ENCODE peak calls at places on chromosomes 11 and 22, in nine cellular contexts. Z, C, Q, G, A, S, O, I and N are unnamed samples.

GRCh38 chr22:48478124-48478523 is 1349.5 kb downstream of the BRD1 start:
- DNase-seq in O (no peak), I (no peak), S (no peak), Z (no peak), A (peak), G (no peak), C (no peak), Q (no peak), N (no peak)

GRCh38 chr11:86688398-86689179 is 16.2 kb upstream of the ME3 start:
- DNase-seq in I (no peak), Q (no peak), G (no peak), C (peak), Z (peak), A (no peak), S (no peak), O (peak), N (no peak)

GRCh38 chr11:19646921-19647320 is 65.7 kb upstream of the NAV2 start:
- DNase-seq in C (no peak), Z (peak), O (no peak), G (no peak), I (no peak), Q (no peak), S (no peak), A (no peak), N (peak)

GRCh38 chr11:122123258-122123929 is 7.4 kb upstream of the BLID start:
- DNase-seq in C (no peak), A (no peak), S (no peak), I (no peak), G (no peak), Z (no peak), Q (no peak), O (no peak), N (no peak)

GRCh38 chr22:42622061-42622710 is 7.5 kb upstream of the POLDIP3 start:
- DNase-seq in I (no peak), Q (no peak), S (no peak), A (no peak), Z (no peak), O (no peak), C (no peak), G (no peak), N (no peak)

GRCh38 chr11:114821626-114822025 is 143.3 kb downstream of the NXPE2 start:
- DNase-seq in A (no peak), I (no peak), O (no peak), Q (no peak), Z (peak), C (no peak), S (no peak), G (no peak), N (no peak)

GRCh38 chr11:117639601-117640000 is 157.4 kb downstream of the DSCAML1 start:
- DNase-seq in A (no peak), I (no peak), S (no peak), C (no peak), Q (no peak), G (no peak), Z (no peak), O (no peak), N (no peak)

GRCh38 chr11:120431633-120432032 is 79.9 kb upstream of the GRIK4 start:
- DNase-seq in G (no peak), A (no peak), Z (peak), O (peak), I (no peak), Q (no peak), C (no peak), S (no peak), N (no peak)

GRCh38 chr11:34030386-34030785 is 21.1 kb upstream of the CAPRIN1 start:
- DNase-seq in Z (no peak), O (no peak), C (no peak), S (no peak), Q (no peak), G (no peak), A (no peak), I (no peak), N (no peak)

GRCh38 chr11:56842829-56843794 is 94.6 kb upstream of the OR9G4 start:
- DNase-seq in Q (no peak), I (no peak), C (no peak), Z (no peak), A (no peak), O (no peak), G (no peak), S (no peak), N (no peak)

GRCh38 chr11:46242462-46242960 is 35.0 kb upstream of the CREB3L1 start:
- DNase-seq in Q (no peak), Z (no peak), C (no peak), G (no peak), I (no peak), O (no peak), A (no peak), S (no peak), N (no peak)

GRCh38 chr22:47168900-47169800 is 406.7 kb downstream of the TBC1D22A start:
- DNase-seq in S (no peak), C (no peak), Q (no peak), I (no peak), A (peak), O (no peak), Z (no peak), G (peak), N (no peak)

GRCh38 chr22:23767303-23767672 is 484 bp downstream of the CHCHD10 start:
- DNase-seq in Q (no peak), C (no peak), G (no peak), O (no peak), A (no peak), Z (no peak), S (no peak), I (no peak), N (no peak)

GRCh38 chr22:17767236-17768065 is 6.8 kb downstream of the BID start:
- DNase-seq in Q (peak), S (no peak), A (no peak), O (peak), I (peak), C (peak), G (no peak), Z (no peak), N (no peak)

GRCh38 chr11:59872076-59872475 is 5.8 kb upstream of the TCN1 start:
- DNase-seq in Z (no peak), G (no peak), C (no peak), O (no peak), S (no peak), I (no peak), Q (no peak), A (no peak), N (no peak)

GRCh38 chr11:80241766-80242165 is 800.9 kb upstream of the TENM4 start:
- DNase-seq in O (no peak), Z (no peak), Q (no peak), I (no peak), S (no peak), G (no peak), A (no peak), C (no peak), N (no peak)

GRCh38 chr11:120178441-120179070 is 32.3 kb upstream of the OAF start:
- DNase-seq in C (no peak), I (no peak), S (no peak), Z (no peak), A (no peak), Q (peak), O (no peak), G (no peak), N (no peak)

GRCh38 chr11:46697303-46697702 is 3.1 kb downstream of the ARHGAP1 start:
- DNase-seq in Z (no peak), Q (no peak), C (no peak), I (no peak), O (no peak), A (no peak), G (no peak), S (peak), N (no peak)

GRCh38 chr11:73158356-73159051 is 16.4 kb upstream of the FCHSD2 start:
- DNase-seq in C (no peak), A (no peak), I (no peak), G (no peak), Q (no peak), O (no peak), Z (no peak), S (no peak), N (no peak)

GRCh38 chr11:67436459-67437081 is 912 bp downstream of the PTPRCAP start:
- DNase-seq in G (no peak), Q (peak), Z (peak), O (peak), C (peak), A (no peak), I (no peak), S (no peak), N (no peak)

GRCh38 chr11:64385953-64386704 is 27.2 kb downstream of the RPS6KA4 start:
- DNase-seq in G (no peak), C (no peak), O (no peak), Q (no peak), A (no peak), I (peak), Z (peak), S (peak), N (no peak)

GRCh38 chr11:76671626-76672309 is 1.2 kb upstream of the LRRC32 start:
- DNase-seq in S (no peak), A (no peak), G (no peak), Q (no peak), C (no peak), I (no peak), Z (no peak), O (no peak), N (no peak)

GRCh38 chr22:47608421-47608820 is 846.0 kb downstream of the TBC1D22A start:
- DNase-seq in C (no peak), I (no peak), O (no peak), S (no peak), Q (no peak), G (no peak), Z (no peak), A (peak), N (no peak)

GRCh38 chr22:32880061-32880460 is 78.6 kb downstream of the TIMP3 start:
- DNase-seq in Z (no peak), G (no peak), I (no peak), Q (no peak), S (no peak), C (no peak), O (no peak), A (no peak), N (no peak)

GRCh38 chr11:72578051-72578450 is 96.2 kb downstream of the PDE2A start:
- DNase-seq in O (no peak), A (no peak), S (no peak), C (no peak), I (no peak), Z (no peak), G (no peak), Q (no peak), N (no peak)

GRCh38 chr22:39360674-39361413 is 11.1 kb downstream of the SYNGR1 start:
- DNase-seq in O (no peak), S (no peak), G (no peak), Z (no peak), I (no peak), A (no peak), C (no peak), Q (no peak), N (no peak)

GRCh38 chr11:24678956-24679355 is 182.1 kb downstream of the LUZP2 start:
- DNase-seq in O (no peak), Q (no peak), Z (no peak), C (no peak), I (no peak), G (no peak), S (no peak), A (no peak), N (no peak)